ENCODE peak calls at places on chromosomes 16 and 17, in ten cellular contexts. V is endothelial cell; L is kidney tubule cell; N is NCI-H1092 treated with DMSO at 0.1 percent for 48 hours; Y is activated CD4-positive, alpha-beta memory T cell treated with anti-CD3 and anti-CD28 coated beads for 36 hours; Q is IMR-90; G is stimulated activated CD8-positive, alpha-beta memory T cell treated with anti-CD3 and anti-CD28 coated beads, Interleukin-4, amount 100 ng/mL, for 48 hours; R is neuronal stem cell; S is HuH-7.5; H is activated T-helper 1 cell treated with anti-CD3 and anti-CD28 coated beads, Interleukin-12 subunit alpha, Interleukin-12 subunit beta, Interleukin-2, Interleukin-4 antibody, amounts not matched to agents 30 ng/mL and 10 ng/mL and 1 ng/mL, durations not matched to agents 14 hours and 24 hours and 36 hours. I is an unnamed sample.

GRCh38 chr17:73800893-73801292 is 156.6 kb upstream of the SDK2 start:
- DNase-seq in R (no peak), G (no peak), Q (no peak), V (no peak), Y (no peak), H (no peak), S (no peak), N (peak), L (no peak), I (no peak)

GRCh38 chr16:21937387-21937829 is 15.8 kb upstream of the UQCRC2 start:
- DNase-seq in N (no peak), S (no peak), H (no peak), L (no peak), R (no peak), Y (no peak), G (no peak), V (no peak), Q (no peak), I (no peak)

GRCh38 chr16:54291107-54291980 is 4.8 kb upstream of the IRX3 start:
- DNase-seq in V (peak), N (no peak), Y (no peak), Q (no peak), H (no peak), R (peak), L (no peak), S (no peak), G (no peak), I (no peak)

GRCh38 chr17:75643033-75644017 is 10.1 kb downstream of the SMIM5 start:
- DNase-seq in V (no peak), L (no peak), G (no peak), N (no peak), R (no peak), Q (no peak), Y (no peak), S (peak), H (no peak), I (peak)

GRCh38 chr16:23222929-23223328 is 40.4 kb downstream of the SCNN1G start:
- DNase-seq in Q (no peak), Y (no peak), R (no peak), H (no peak), V (no peak), L (no peak), N (no peak), G (no peak), S (no peak), I (no peak)

GRCh38 chr16:21603920-21604319 is 4.5 kb downstream of the METTL9 start:
- DNase-seq in Y (no peak), R (no peak), Q (peak), H (no peak), N (no peak), L (peak), G (no peak), S (no peak), V (no peak), I (peak)

GRCh38 chr17:49574283-49574892 is 1.3 kb upstream of the NXPH3 start:
- DNase-seq in Q (no peak), V (no peak), N (no peak), R (no peak), Y (no peak), H (no peak), G (no peak), L (no peak), S (no peak), I (peak)

GRCh38 chr16:12758670-12759558 is 44.8 kb downstream of the CPPED1 start:
- DNase-seq in S (no peak), V (no peak), Q (no peak), R (no peak), G (no peak), Y (no peak), L (no peak), N (no peak), H (no peak), I (no peak)

GRCh38 chr17:77592503-77592902 is 366.0 kb upstream of the TNRC6C start:
- DNase-seq in G (no peak), S (no peak), V (no peak), Q (no peak), L (no peak), H (no peak), R (no peak), Y (no peak), N (peak), I (no peak)

GRCh38 chr16:49434733-49435132 is 61.1 kb downstream of the C16orf78 start:
- DNase-seq in R (no peak), L (no peak), G (no peak), Q (no peak), V (no peak), Y (no peak), N (no peak), S (no peak), H (no peak), I (no peak)

GRCh38 chr16:49858200-49859129 is 2.6 kb upstream of the ZNF423 start:
- DNase-seq in Y (peak), G (peak), S (peak), L (no peak), V (peak), N (peak), H (no peak), Q (no peak), R (peak), I (no peak)

GRCh38 chr17:71464241-71464640 is 656.6 kb upstream of the SOX9 start:
- DNase-seq in Q (no peak), R (no peak), V (no peak), S (no peak), L (peak), N (no peak), H (no peak), Y (no peak), G (no peak), I (no peak)

GRCh38 chr16:86609115-86609514 is 30.8 kb downstream of the FOXL1 start:
- DNase-seq in Y (no peak), N (no peak), H (no peak), L (peak), S (no peak), Q (peak), R (no peak), V (no peak), G (no peak), I (peak)

GRCh38 chr17:17119533-17119932 is 77.3 kb downstream of the MPRIP start:
- DNase-seq in G (peak), Y (peak), L (peak), H (peak), R (no peak), S (no peak), V (no peak), N (no peak), Q (peak), I (no peak)

GRCh38 chr17:42525221-42525620 is 10.8 kb upstream of the NAGLU start:
- DNase-seq in V (no peak), Q (peak), N (no peak), L (peak), Y (no peak), G (no peak), H (no peak), R (no peak), S (no peak), I (no peak)

GRCh38 chr16:82034981-82035612 is at the start of gene HSD17B2:
- DNase-seq in V (no peak), H (no peak), S (no peak), R (no peak), G (no peak), L (peak), N (no peak), Y (no peak), Q (peak), I (no peak)

GRCh38 chr17:32349503-32349853 is 479 bp upstream of the ZNF207 start:
- DNase-seq in N (peak), R (no peak), S (no peak), L (no peak), G (no peak), V (no peak), Y (peak), H (no peak), Q (no peak), I (peak)

GRCh38 chr17:41645371-41646063 is 21.1 kb upstream of the KRT17 start:
- DNase-seq in Y (no peak), G (no peak), N (no peak), Q (peak), H (no peak), L (peak), R (no peak), S (no peak), V (no peak), I (no peak)

GRCh38 chr16:57696240-57696639 is 1.6 kb downstream of the DRC7 start:
- DNase-seq in V (no peak), S (no peak), Y (no peak), Q (no peak), G (no peak), N (no peak), R (no peak), L (no peak), H (no peak), I (no peak)

GRCh38 chr17:40326014-40326831 is 17.2 kb downstream of the RARA start:
- DNase-seq in S (no peak), L (no peak), V (no peak), Y (peak), G (no peak), N (no peak), R (no peak), Q (no peak), H (peak), I (no peak)

GRCh38 chr16:57801098-57801855 is 1.0 kb downstream of the KIFC3 start:
- DNase-seq in N (peak), S (no peak), G (no peak), V (no peak), Y (no peak), R (no peak), L (peak), H (no peak), Q (peak), I (no peak)

GRCh38 chr16:320206-320605 is 32.3 kb downstream of the AXIN1 start:
- DNase-seq in H (no peak), G (no peak), Y (no peak), R (no peak), V (no peak), L (no peak), S (no peak), N (no peak), Q (no peak), I (no peak)